ENCODE peak calls at places on chromosome 15, in ten cellular contexts. One of them, this sample, is unnamed.

GRCh38 chr15:88912500-88912921 is 668 bp downstream of the MFGE8 start:
- DNase-seq in heart right ventricle: peak
- DNase-seq in suprapubic skin: no peak
- DNase-seq in stomach: no peak
- DNase-seq in Peyer's patch: no peak
- DNase-seq in mammary epithelial cell: peak
- DNase-seq in spleen: no peak
- DNase-seq in uterus: no peak
- DNase-seq in PC-3: no peak
- DNase-seq in psoas muscle: peak
- DNase-seq in this sample: no peak

GRCh38 chr15:67303490-67304363 is 49.1 kb downstream of the IQCH start:
- DNase-seq in heart right ventricle: no peak
- DNase-seq in suprapubic skin: no peak
- DNase-seq in stomach: no peak
- DNase-seq in Peyer's patch: no peak
- DNase-seq in mammary epithelial cell: peak
- DNase-seq in spleen: no peak
- DNase-seq in uterus: peak
- DNase-seq in PC-3: peak
- DNase-seq in psoas muscle: no peak
- DNase-seq in this sample: no peak

GRCh38 chr15:82850242-82850591 is 40.8 kb downstream of the WHAMM start:
- DNase-seq in heart right ventricle: no peak
- DNase-seq in suprapubic skin: no peak
- DNase-seq in stomach: no peak
- DNase-seq in Peyer's patch: peak
- DNase-seq in mammary epithelial cell: peak
- DNase-seq in spleen: no peak
- DNase-seq in uterus: no peak
- DNase-seq in PC-3: peak
- DNase-seq in psoas muscle: no peak
- DNase-seq in this sample: no peak

GRCh38 chr15:28093761-28094535 is 5.2 kb downstream of the OCA2 start:
- DNase-seq in heart right ventricle: no peak
- DNase-seq in suprapubic skin: peak
- DNase-seq in stomach: no peak
- DNase-seq in Peyer's patch: no peak
- DNase-seq in mammary epithelial cell: no peak
- DNase-seq in spleen: peak
- DNase-seq in uterus: no peak
- DNase-seq in PC-3: no peak
- DNase-seq in psoas muscle: no peak
- DNase-seq in this sample: no peak

GRCh38 chr15:90705212-90705611 is 11.9 kb upstream of the BLM start:
- DNase-seq in heart right ventricle: no peak
- DNase-seq in suprapubic skin: no peak
- DNase-seq in stomach: no peak
- DNase-seq in Peyer's patch: no peak
- DNase-seq in mammary epithelial cell: no peak
- DNase-seq in spleen: no peak
- DNase-seq in uterus: no peak
- DNase-seq in PC-3: no peak
- DNase-seq in psoas muscle: no peak
- DNase-seq in this sample: no peak

GRCh38 chr15:81301815-81302399 is 22.0 kb downstream of the STARD5 start:
- DNase-seq in heart right ventricle: no peak
- DNase-seq in suprapubic skin: no peak
- DNase-seq in stomach: peak
- DNase-seq in Peyer's patch: peak
- DNase-seq in mammary epithelial cell: no peak
- DNase-seq in spleen: peak
- DNase-seq in uterus: no peak
- DNase-seq in PC-3: no peak
- DNase-seq in psoas muscle: no peak
- DNase-seq in this sample: no peak

GRCh38 chr15:62432702-62433398 is 267.8 kb upstream of the C2CD4B start:
- DNase-seq in heart right ventricle: no peak
- DNase-seq in suprapubic skin: no peak
- DNase-seq in stomach: no peak
- DNase-seq in Peyer's patch: no peak
- DNase-seq in mammary epithelial cell: no peak
- DNase-seq in spleen: no peak
- DNase-seq in uterus: no peak
- DNase-seq in PC-3: no peak
- DNase-seq in psoas muscle: peak
- DNase-seq in this sample: peak

GRCh38 chr15:76983588-76984379 is 11.1 kb upstream of the PSTPIP1 start:
- DNase-seq in heart right ventricle: no peak
- DNase-seq in suprapubic skin: no peak
- DNase-seq in stomach: no peak
- DNase-seq in Peyer's patch: no peak
- DNase-seq in mammary epithelial cell: no peak
- DNase-seq in spleen: no peak
- DNase-seq in uterus: no peak
- DNase-seq in PC-3: no peak
- DNase-seq in psoas muscle: no peak
- DNase-seq in this sample: no peak

GRCh38 chr15:40918146-40918798 is 10.9 kb upstream of the DLL4 start:
- DNase-seq in heart right ventricle: no peak
- DNase-seq in suprapubic skin: no peak
- DNase-seq in stomach: no peak
- DNase-seq in Peyer's patch: no peak
- DNase-seq in mammary epithelial cell: no peak
- DNase-seq in spleen: peak
- DNase-seq in uterus: no peak
- DNase-seq in PC-3: no peak
- DNase-seq in psoas muscle: no peak
- DNase-seq in this sample: no peak

GRCh38 chr15:70259030-70259424 is 161.3 kb upstream of the TLE3 start:
- DNase-seq in heart right ventricle: peak
- DNase-seq in suprapubic skin: no peak
- DNase-seq in stomach: peak
- DNase-seq in Peyer's patch: peak
- DNase-seq in mammary epithelial cell: no peak
- DNase-seq in spleen: peak
- DNase-seq in uterus: peak
- DNase-seq in PC-3: no peak
- DNase-seq in psoas muscle: no peak
- DNase-seq in this sample: peak

GRCh38 chr15:52234596-52235541 is 43.7 kb upstream of the GNB5 start:
- DNase-seq in heart right ventricle: no peak
- DNase-seq in suprapubic skin: no peak
- DNase-seq in stomach: no peak
- DNase-seq in Peyer's patch: peak
- DNase-seq in mammary epithelial cell: no peak
- DNase-seq in spleen: peak
- DNase-seq in uterus: no peak
- DNase-seq in PC-3: no peak
- DNase-seq in psoas muscle: no peak
- DNase-seq in this sample: no peak

GRCh38 chr15:32029862-32030781 is at the start of gene CHRNA7:
- DNase-seq in heart right ventricle: peak
- DNase-seq in suprapubic skin: no peak
- DNase-seq in stomach: peak
- DNase-seq in Peyer's patch: no peak
- DNase-seq in mammary epithelial cell: peak
- DNase-seq in spleen: peak
- DNase-seq in uterus: peak
- DNase-seq in PC-3: peak
- DNase-seq in psoas muscle: peak
- DNase-seq in this sample: peak

GRCh38 chr15:89399070-89399389 is 64.4 kb upstream of the POLG start:
- DNase-seq in heart right ventricle: no peak
- DNase-seq in suprapubic skin: no peak
- DNase-seq in stomach: no peak
- DNase-seq in Peyer's patch: no peak
- DNase-seq in mammary epithelial cell: no peak
- DNase-seq in spleen: no peak
- DNase-seq in uterus: no peak
- DNase-seq in PC-3: no peak
- DNase-seq in psoas muscle: no peak
- DNase-seq in this sample: no peak

GRCh38 chr15:79381593-79381992 is 50.5 kb upstream of the MINAR1 start:
- DNase-seq in heart right ventricle: no peak
- DNase-seq in suprapubic skin: no peak
- DNase-seq in stomach: no peak
- DNase-seq in Peyer's patch: no peak
- DNase-seq in mammary epithelial cell: no peak
- DNase-seq in spleen: no peak
- DNase-seq in uterus: no peak
- DNase-seq in PC-3: no peak
- DNase-seq in psoas muscle: no peak
- DNase-seq in this sample: no peak

DNA sequence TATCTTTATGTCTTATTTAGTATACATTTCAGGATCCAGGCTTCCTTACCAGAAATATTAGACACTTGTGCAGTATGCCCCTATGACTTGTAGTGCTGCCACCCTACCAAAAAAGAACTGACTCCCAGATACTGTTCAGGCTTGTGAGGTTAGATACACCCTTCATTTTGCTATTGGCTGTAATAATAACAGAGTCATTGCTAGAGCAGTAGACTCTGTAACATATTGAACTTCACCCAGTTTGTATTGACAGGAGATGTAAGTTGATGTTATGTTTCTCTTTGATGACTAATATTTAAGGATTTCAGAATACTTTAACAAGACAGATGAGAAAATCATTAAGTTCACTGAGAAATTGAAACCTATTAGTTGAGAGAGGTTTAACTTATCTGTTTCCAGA is 32.9 kb downstream of the RNF111 start:
- DNase-seq in heart right ventricle: no peak
- DNase-seq in suprapubic skin: no peak
- DNase-seq in stomach: no peak
- DNase-seq in Peyer's patch: no peak
- DNase-seq in mammary epithelial cell: peak
- DNase-seq in spleen: no peak
- DNase-seq in uterus: no peak
- DNase-seq in PC-3: no peak
- DNase-seq in psoas muscle: no peak
- DNase-seq in this sample: no peak
- TF ChIP-seq CTCF in heart right ventricle: no peak
- TF ChIP-seq CTCF in suprapubic skin: no peak
- TF ChIP-seq CTCF in stomach: no peak
- TF ChIP-seq CTCF in Peyer's patch: no peak
- TF ChIP-seq CTCF in mammary epithelial cell: no peak
- TF ChIP-seq CTCF in spleen: no peak
- TF ChIP-seq CTCF in uterus: no peak
- TF ChIP-seq CTCF in PC-3: no peak
- TF ChIP-seq CTCF in psoas muscle: no peak
- TF ChIP-seq CTCF in this sample: no peak

GRCh38 chr15:20341901-20342605 is 199.5 kb downstream of the GOLGA6L6 start:
- DNase-seq in heart right ventricle: peak
- DNase-seq in suprapubic skin: peak
- DNase-seq in stomach: peak
- DNase-seq in Peyer's patch: peak
- DNase-seq in mammary epithelial cell: peak
- DNase-seq in spleen: peak
- DNase-seq in uterus: peak
- DNase-seq in PC-3: peak
- DNase-seq in psoas muscle: peak
- DNase-seq in this sample: no peak

GRCh38 chr15:20344601-20345400 is 196.8 kb downstream of the GOLGA6L6 start:
- DNase-seq in heart right ventricle: no peak
- DNase-seq in suprapubic skin: peak
- DNase-seq in stomach: no peak
- DNase-seq in Peyer's patch: no peak
- DNase-seq in mammary epithelial cell: peak
- DNase-seq in spleen: peak
- DNase-seq in uterus: no peak
- DNase-seq in PC-3: no peak
- DNase-seq in psoas muscle: no peak
- DNase-seq in this sample: no peak

GRCh38 chr15:20345401-20345958 is 196.1 kb downstream of the GOLGA6L6 start:
- DNase-seq in heart right ventricle: no peak
- DNase-seq in suprapubic skin: no peak
- DNase-seq in stomach: no peak
- DNase-seq in Peyer's patch: peak
- DNase-seq in mammary epithelial cell: no peak
- DNase-seq in spleen: peak
- DNase-seq in uterus: no peak
- DNase-seq in PC-3: no peak
- DNase-seq in psoas muscle: peak
- DNase-seq in this sample: no peak

GRCh38 chr15:20340331-20340811 is 201.2 kb downstream of the GOLGA6L6 start:
- DNase-seq in heart right ventricle: peak
- DNase-seq in suprapubic skin: peak
- DNase-seq in stomach: peak
- DNase-seq in Peyer's patch: peak
- DNase-seq in mammary epithelial cell: peak
- DNase-seq in spleen: peak
- DNase-seq in uterus: peak
- DNase-seq in PC-3: peak
- DNase-seq in psoas muscle: peak
- DNase-seq in this sample: peak

GRCh38 chr15:20340931-20341661 is 200.5 kb downstream of the GOLGA6L6 start:
- DNase-seq in heart right ventricle: peak
- DNase-seq in suprapubic skin: peak
- DNase-seq in stomach: peak
- DNase-seq in Peyer's patch: peak
- DNase-seq in mammary epithelial cell: peak
- DNase-seq in spleen: peak
- DNase-seq in uterus: peak
- DNase-seq in PC-3: peak
- DNase-seq in psoas muscle: peak
- DNase-seq in this sample: peak
- H3K4me3 ChIP-seq in heart right ventricle: no peak
- H3K4me3 ChIP-seq in suprapubic skin: no peak
- H3K4me3 ChIP-seq in stomach: no peak
- H3K4me3 ChIP-seq in Peyer's patch: no peak
- H3K4me3 ChIP-seq in mammary epithelial cell: no peak
- H3K4me3 ChIP-seq in spleen: no peak
- H3K4me3 ChIP-seq in uterus: no peak
- H3K4me3 ChIP-seq in PC-3: no peak
- H3K4me3 ChIP-seq in psoas muscle: no peak
- H3K4me3 ChIP-seq in this sample: no peak

DNA sequence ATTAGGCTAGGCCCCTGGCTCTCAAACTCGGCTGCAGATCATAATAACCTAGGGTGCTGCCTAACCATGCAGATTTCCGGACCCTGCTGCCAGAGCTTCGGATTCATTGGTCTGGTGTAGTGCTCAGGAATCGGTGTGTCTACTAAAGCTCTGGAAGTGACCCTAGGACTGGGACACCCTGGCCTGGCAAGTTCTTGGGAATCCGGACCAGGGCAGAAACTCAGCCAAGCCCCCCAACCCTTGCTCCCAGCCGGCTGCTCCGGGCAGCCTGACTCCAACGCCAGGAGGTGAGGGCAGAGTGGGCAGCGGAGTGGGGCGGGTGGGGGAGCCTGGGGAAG is 23.0 kb downstream of the IGDCC3 start:
- DNase-seq in heart right ventricle: no peak
- DNase-seq in suprapubic skin: no peak
- DNase-seq in stomach: no peak
- DNase-seq in Peyer's patch: no peak
- DNase-seq in mammary epithelial cell: no peak
- DNase-seq in spleen: peak
- DNase-seq in uterus: no peak
- DNase-seq in PC-3: no peak
- DNase-seq in psoas muscle: no peak
- DNase-seq in this sample: no peak
- H3K27ac ChIP-seq in heart right ventricle: no peak
- H3K27ac ChIP-seq in suprapubic skin: no peak
- H3K27ac ChIP-seq in stomach: no peak
- H3K27ac ChIP-seq in Peyer's patch: no peak
- H3K27ac ChIP-seq in mammary epithelial cell: no peak
- H3K27ac ChIP-seq in spleen: no peak
- H3K27ac ChIP-seq in uterus: no peak
- H3K27ac ChIP-seq in PC-3: no peak
- H3K27ac ChIP-seq in psoas muscle: no peak
- H3K27ac ChIP-seq in this sample: no peak

GRCh38 chr15:38714309-38715072 is 149.9 kb upstream of the RASGRP1 start:
- DNase-seq in heart right ventricle: no peak
- DNase-seq in suprapubic skin: no peak
- DNase-seq in stomach: no peak
- DNase-seq in Peyer's patch: no peak
- DNase-seq in mammary epithelial cell: peak
- DNase-seq in spleen: no peak
- DNase-seq in uterus: no peak
- DNase-seq in PC-3: peak
- DNase-seq in psoas muscle: no peak
- DNase-seq in this sample: no peak
- TF ChIP-seq CTCF in heart right ventricle: no peak
- TF ChIP-seq CTCF in suprapubic skin: no peak
- TF ChIP-seq CTCF in stomach: no peak
- TF ChIP-seq CTCF in Peyer's patch: no peak
- TF ChIP-seq CTCF in mammary epithelial cell: no peak
- TF ChIP-seq CTCF in spleen: no peak
- TF ChIP-seq CTCF in uterus: no peak
- TF ChIP-seq CTCF in PC-3: no peak
- TF ChIP-seq CTCF in psoas muscle: no peak
- TF ChIP-seq CTCF in this sample: no peak